ENCODE peak calls at places on chromosomes 5 and 9, in seven cellular contexts. V is A549, B is PC-3, Q is ovary, M is heart right ventricle, A is left ventricle myocardium inferior, K is OCI-LY7. U is an unnamed sample. For H3K4me1, the result is how much of the 10 kb centered on the place peaks cover.

GRCh38 chr9:22050924-22051323 is 41.8 kb upstream of the CDKN2B start:
- DNase-seq in V (no peak), B (no peak), Q (no peak), M (no peak), A (no peak), K (peak), U (no peak)

GRCh38 chr5:135457424-135458071 is 5.4 kb upstream of the TIFAB start:
- DNase-seq in V (peak), B (peak), Q (no peak), M (peak), A (peak), K (peak), U (peak)

GRCh38 chr9:99049228-99049627 is 55.7 kb upstream of the TGFBR1 start:
- DNase-seq in V (no peak), B (no peak), Q (no peak), M (no peak), A (no peak), K (no peak), U (no peak)

GRCh38 chr9:107685901-107686300 is 196.3 kb upstream of the KLF4 start:
- DNase-seq in V (no peak), B (no peak), Q (no peak), M (no peak), A (no peak), K (no peak), U (no peak)

GRCh38 chr9:11199335-11199734 is 586.5 kb upstream of the PTPRD start:
- DNase-seq in V (no peak), B (no peak), Q (no peak), M (no peak), A (no peak), K (no peak), U (no peak)

GRCh38 chr5:21219966-21220365 is 1232.0 kb upstream of the CDH18 start:
- DNase-seq in V (no peak), B (no peak), Q (no peak), M (no peak), A (no peak), K (no peak), U (no peak)

GRCh38 chr5:129118405-129118804 is 23.9 kb downstream of the ISOC1 start:
- DNase-seq in V (no peak), B (no peak), Q (no peak), M (no peak), A (no peak), K (no peak), U (no peak)

GRCh38 chr9:16960084-16960483 is 89.6 kb upstream of the BNC2 start:
- DNase-seq in V (no peak), B (peak), Q (no peak), M (no peak), A (no peak), K (no peak), U (no peak)

GRCh38 chr5:78587775-78588291 is 60.7 kb downstream of the LHFPL2 start:
- DNase-seq in V (no peak), B (no peak), Q (no peak), M (no peak), A (no peak), K (no peak), U (no peak)

GRCh38 chr9:99905833-99906402 is 536 bp upstream of the STX17 start:
- DNase-seq in V (no peak), B (peak), Q (no peak), M (no peak), A (no peak), K (peak), U (no peak)

GRCh38 chr5:55223219-55223987 is 3.7 kb downstream of the MCIDAS start:
- DNase-seq in V (no peak), B (no peak), Q (no peak), M (no peak), A (no peak), K (no peak), U (no peak)

GRCh38 chr5:129074903-129075302 is 19.6 kb upstream of the ISOC1 start:
- DNase-seq in V (no peak), B (peak), Q (no peak), M (no peak), A (no peak), K (no peak), U (no peak)

GRCh38 chr5:23242891-23243290 is 264.5 kb upstream of the PRDM9 start:
- DNase-seq in V (no peak), B (no peak), Q (no peak), M (no peak), A (no peak), K (no peak), U (no peak)

GRCh38 chr9:479951-480350 is 265.3 kb downstream of the DOCK8 start:
- DNase-seq in V (no peak), B (no peak), Q (no peak), M (no peak), A (no peak), K (no peak), U (no peak)

GRCh38 chr9:4137234-4137633 is 162.6 kb downstream of the GLIS3 start:
- DNase-seq in V (peak), B (peak), Q (no peak), M (no peak), A (no peak), K (no peak), U (no peak)

GRCh38 chr9:129583308-129584038 is 37.4 kb downstream of the C9orf50 start:
- DNase-seq in V (no peak), B (no peak), Q (no peak), M (no peak), A (no peak), K (no peak), U (no peak)

GRCh38 chr5:96601811-96602244 is 60.3 kb upstream of the CAST start:
- DNase-seq in V (peak), B (peak), Q (no peak), M (no peak), A (no peak), K (peak), U (no peak)

GRCh38 chr9:108149346-108149745 is 659.8 kb upstream of the KLF4 start:
- DNase-seq in V (no peak), B (no peak), Q (no peak), M (no peak), A (no peak), K (no peak), U (no peak)

GRCh38 chr9:37209431-37210386 is 89.3 kb downstream of the ZCCHC7 start:
- DNase-seq in V (no peak), B (peak), Q (no peak), M (no peak), A (no peak), K (peak), U (no peak)

GRCh38 chr9:106203832-106204516 is 509.6 kb downstream of the TMEM38B start:
- DNase-seq in V (no peak), B (peak), Q (no peak), M (no peak), A (no peak), K (no peak), U (no peak)

GRCh38 chr9:104906441-104907277 is 21.3 kb downstream of the ABCA1 start:
- DNase-seq in V (no peak), B (peak), Q (no peak), M (no peak), A (no peak), K (no peak), U (no peak)

GRCh38 chr9:68869020-68869419 is 144.9 kb downstream of the PRKACG start:
- DNase-seq in V (no peak), B (no peak), Q (no peak), M (no peak), A (peak), K (no peak), U (no peak)

GRCh38 chr5:76582252-76583162 is 40.7 kb downstream of the F2RL2 start:
- DNase-seq in V (no peak), B (peak), Q (no peak), M (no peak), A (no peak), K (peak), U (no peak)

GRCh38 chr9:5492965-5493364 is 17.4 kb upstream of the PDCD1LG2 start:
- DNase-seq in V (no peak), B (peak), Q (no peak), M (no peak), A (no peak), K (no peak), U (no peak)
- H3K27ac ChIP-seq in V (peak), B (peak), Q (no peak), M (no peak), A (no peak), K (no peak), U (no peak)

GRCh38 chr5:138102454-138103320 is 18.9 kb downstream of the WNT8A start:
- DNase-seq in V (no peak), B (no peak), Q (no peak), M (no peak), A (no peak), K (peak), U (no peak)
- TF ChIP-seq CTCF in V (no peak), B (no peak), Q (no peak), M (no peak), A (no peak), K (no peak), U (no peak)

GRCh38 chr9:34556231-34556525 is 33.3 kb downstream of the CNTFR start:
- DNase-seq in V (no peak), B (no peak), Q (no peak), M (no peak), A (no peak), K (no peak), U (no peak)
- H3K4me1 ChIP-seq in V (under half), B (under half), Q (under half), M (under half), A (under half), K (under half), U (under half)

DNA sequence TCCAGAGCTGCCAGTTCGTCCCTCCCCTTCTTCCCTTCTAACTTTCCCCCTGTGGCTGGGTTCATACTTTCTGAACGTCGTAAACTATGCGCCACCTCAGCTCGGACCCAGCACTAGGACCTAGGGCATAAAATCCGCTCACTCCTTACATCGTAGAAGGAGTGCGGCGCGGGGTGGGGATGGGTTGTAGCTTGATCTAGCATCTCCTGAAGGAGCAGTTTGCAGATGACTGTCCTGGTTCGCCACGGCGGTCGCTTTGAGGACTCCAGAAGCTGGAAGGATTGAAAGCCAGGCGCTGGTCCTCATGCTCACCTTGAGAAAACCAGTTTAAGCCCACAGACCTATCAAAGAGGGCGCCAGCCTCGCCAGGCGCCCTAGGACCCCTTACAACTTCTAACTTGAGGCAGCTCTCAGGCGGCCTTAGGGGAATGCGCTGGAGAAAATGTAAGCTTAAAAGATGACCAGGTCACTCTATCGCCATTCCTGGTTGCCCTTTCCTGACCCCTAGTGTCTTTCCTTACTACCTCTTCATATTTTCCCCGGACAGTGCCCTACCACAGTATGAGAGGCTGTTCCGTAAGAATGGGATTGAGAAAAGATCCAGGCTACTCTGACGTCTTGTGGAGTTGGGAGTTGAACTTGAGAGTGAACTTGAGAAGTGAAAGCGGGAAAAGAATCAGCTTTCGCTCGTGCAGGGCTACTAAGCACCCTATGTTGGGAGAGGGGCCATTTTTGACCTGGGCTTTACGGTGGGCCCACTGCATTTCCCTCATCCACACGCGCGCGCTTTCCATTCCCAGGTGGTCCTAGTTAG is 2.8 kb downstream of the RORB start:
- DNase-seq in V (no peak), B (no peak), Q (no peak), M (peak), A (no peak), K (no peak), U (peak)
- H3K27ac ChIP-seq in V (no peak), B (no peak), Q (no peak), M (no peak), A (peak), K (no peak), U (no peak)

GRCh38 chr5:148290271-148291195 is 21.7 kb upstream of the SPINK7 start:
- DNase-seq in V (no peak), B (peak), Q (no peak), M (no peak), A (no peak), K (peak), U (no peak)
- TF ChIP-seq CTCF in V (peak), B (peak), Q (no peak), M (peak), A (peak), K (peak), U (peak)

GRCh38 chr5:36881807-36882206 is 5.2 kb downstream of the NIPBL start:
- DNase-seq in V (no peak), B (peak), Q (no peak), M (no peak), A (no peak), K (no peak), U (no peak)

GRCh38 chr5:36885149-36885548 is 8.6 kb downstream of the NIPBL start:
- DNase-seq in V (no peak), B (no peak), Q (no peak), M (no peak), A (no peak), K (no peak), U (peak)

GRCh38 chr5:36885566-36886485 is 9.3 kb downstream of the NIPBL start:
- DNase-seq in V (no peak), B (no peak), Q (no peak), M (no peak), A (no peak), K (no peak), U (no peak)

GRCh38 chr5:36882250-36882649 is 5.7 kb downstream of the NIPBL start:
- DNase-seq in V (no peak), B (no peak), Q (no peak), M (no peak), A (no peak), K (no peak), U (no peak)

GRCh38 chr5:36883894-36884462 is 7.4 kb downstream of the NIPBL start:
- DNase-seq in V (no peak), B (no peak), Q (no peak), M (no peak), A (no peak), K (no peak), U (no peak)
- H3K4me1 ChIP-seq in V (under half), B (under half), Q (under half), M (under half), A (half or more), K (under half), U (under half)

DNA sequence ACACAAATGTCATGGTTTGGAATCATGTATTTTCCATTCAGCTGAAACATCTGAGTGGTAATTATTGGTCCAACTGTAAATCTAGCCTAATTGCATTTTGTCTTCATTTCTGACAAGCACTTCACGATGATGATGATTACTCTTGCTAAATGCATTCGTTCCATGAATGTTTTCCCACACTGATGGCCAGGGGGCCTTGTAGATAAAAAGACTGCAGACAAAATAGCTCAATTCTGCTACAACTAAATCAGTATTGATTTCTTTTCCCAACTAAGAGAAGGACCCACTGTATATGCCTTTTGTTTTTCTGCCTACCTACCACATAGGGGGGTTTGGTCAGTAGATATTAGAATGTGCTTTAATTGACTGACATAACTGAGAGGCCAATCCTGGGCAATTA is 1351.3 kb upstream of the NUDT12 start:
- DNase-seq in V (no peak), B (no peak), Q (no peak), M (no peak), A (no peak), K (no peak), U (no peak)
- H3K27ac ChIP-seq in V (no peak), B (no peak), Q (no peak), M (no peak), A (no peak), K (no peak), U (no peak)

GRCh38 chr9:134328841-134329575 is 2.8 kb downstream of the RXRA start:
- DNase-seq in V (no peak), B (no peak), Q (peak), M (peak), A (peak), K (no peak), U (peak)
- TF ChIP-seq CTCF in V (no peak), B (no peak), Q (no peak), M (peak), A (peak), K (no peak), U (no peak)

DNA sequence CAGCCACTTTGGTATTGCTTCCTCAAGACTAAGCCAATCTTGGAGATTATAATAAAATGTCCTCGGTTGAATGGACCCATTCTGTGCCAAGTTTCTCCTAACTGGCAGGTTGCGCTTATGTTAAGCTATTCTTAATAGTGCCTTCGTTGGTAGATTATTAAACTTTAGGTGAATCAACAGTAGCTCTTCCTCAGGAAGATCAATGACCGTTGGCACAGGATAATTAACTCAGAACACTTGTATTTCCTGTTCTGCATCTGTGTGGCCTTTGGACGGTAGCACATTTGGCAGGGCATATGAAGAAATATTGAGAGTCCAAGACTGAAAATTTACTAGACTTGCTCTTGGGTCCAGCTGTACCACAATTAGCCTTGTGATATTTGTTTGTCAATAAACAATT is 402.9 kb downstream of the MLLT3 start:
- DNase-seq in V (no peak), B (no peak), Q (no peak), M (no peak), A (no peak), K (no peak), U (no peak)
- H3K4me1 ChIP-seq in V (under half), B (under half), Q (under half), M (under half), A (under half), K (under half), U (under half)

DNA sequence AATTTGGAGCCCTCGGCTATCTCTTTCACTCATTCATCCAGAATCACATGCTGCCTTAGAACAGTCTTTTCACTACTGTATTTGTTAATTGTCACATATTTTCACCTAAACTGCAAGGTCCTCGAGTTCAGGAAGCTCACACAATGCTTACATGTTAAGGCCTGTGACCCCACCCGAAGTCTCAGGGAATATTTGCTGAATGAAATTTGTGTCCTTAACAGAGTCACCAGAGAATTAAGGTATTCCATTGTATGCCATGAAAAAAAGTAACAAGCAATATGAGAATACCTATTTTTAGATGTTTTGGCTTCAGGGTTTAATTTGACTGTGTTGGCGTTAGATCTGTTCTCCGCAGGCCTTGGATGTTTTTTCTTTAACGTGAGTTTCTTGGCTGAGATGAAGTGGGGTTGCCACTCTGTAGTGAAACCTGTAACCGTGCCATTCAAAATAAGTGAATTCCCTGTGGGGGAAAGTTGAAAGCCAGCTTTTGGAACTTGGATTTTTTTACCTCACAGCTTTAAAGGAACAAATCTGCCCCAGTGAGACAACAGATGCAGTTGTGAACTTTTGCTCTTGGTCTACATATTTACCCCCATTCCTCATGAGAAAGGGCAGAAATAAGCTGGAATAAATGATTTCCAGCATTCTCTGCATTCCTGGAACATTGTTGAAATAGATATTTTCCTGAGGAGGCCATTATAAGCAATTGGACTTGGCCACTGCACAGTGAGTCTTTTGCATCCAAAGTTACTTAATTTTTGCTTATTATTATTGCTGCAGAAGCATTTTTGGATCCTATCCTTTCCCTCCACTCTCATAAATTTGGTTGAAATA is 35.9 kb upstream of the FBP1 start:
- DNase-seq in V (no peak), B (no peak), Q (no peak), M (no peak), A (no peak), K (no peak), U (no peak)
- H3K27ac ChIP-seq in V (no peak), B (no peak), Q (no peak), M (peak), A (peak), K (no peak), U (peak)